ENCODE peak calls at places on chromosomes 4 and X, in five cellular contexts. U is suprapubic skin, M is prostate gland, R is vagina, K is HCT116. W is an unnamed sample.
A peak's percentile ranks its signal among the peaks of the same experiment; 100 is the strongest.

GRCh38 chr4:6608758-6609414 is 31.6 kb upstream of the MRFAP1 start:
- DNase-seq in U (no peak), M (no peak), R (no peak), K (no peak), W (no peak)

GRCh38 chr4:86054676-86055075 is 305.2 kb downstream of the MAPK10 start:
- DNase-seq in U (no peak), M (no peak), R (no peak), K (no peak), W (no peak)

GRCh38 chr4:80180743-80181142 is 16.6 kb upstream of the PRDM8 start:
- DNase-seq in U (no peak), M (no peak), R (no peak), K (no peak), W (no peak)

GRCh38 chr4:103996059-103996458 is 276.3 kb upstream of the TACR3 start:
- DNase-seq in U (no peak), M (peak; percentile 11), R (no peak), K (peak; percentile 56), W (no peak)

GRCh38 chrX:99397879-99398278 is 1012.2 kb downstream of the PCDH19 start:
- DNase-seq in U (no peak), M (no peak), R (peak; percentile 70), K (no peak), W (no peak)

GRCh38 chr4:120432451-120432850 is 365.8 kb upstream of the MAD2L1 start:
- DNase-seq in U (no peak), M (no peak), R (no peak), K (no peak), W (no peak)

GRCh38 chr4:167020410-167020809 is 213.9 kb downstream of the SPOCK3 start:
- DNase-seq in U (no peak), M (no peak), R (no peak), K (no peak), W (no peak)

GRCh38 chrX:153102436-153102835 is 30.2 kb downstream of the PNMA6A start:
- DNase-seq in U (no peak), M (no peak), R (no peak), K (no peak), W (no peak)

GRCh38 chrX:31186693-31187338 is 115.0 kb upstream of the FTHL17 start:
- DNase-seq in U (no peak), M (no peak), R (no peak), K (no peak), W (no peak)

GRCh38 chr4:139279723-139280620 is at the start of gene MGARP:
- DNase-seq in U (no peak), M (no peak), R (no peak), K (no peak), W (peak; percentile 85)

GRCh38 chrX:19775830-19776498 is 111.4 kb downstream of the SH3KBP1 start:
- DNase-seq in U (no peak), M (no peak), R (no peak), K (no peak), W (no peak)

GRCh38 chr4:91764085-91764484 is 539.7 kb upstream of the GRID2 start:
- DNase-seq in U (no peak), M (no peak), R (no peak), K (no peak), W (no peak)

GRCh38 chr4:137125011-137125410 is 407.3 kb downstream of the PCDH18 start:
- DNase-seq in U (no peak), M (no peak), R (no peak), K (peak; percentile 22), W (no peak)

GRCh38 chrX:17377047-17377692 is 2.2 kb downstream of the NHS start:
- DNase-seq in U (no peak), M (peak; percentile 32), R (no peak), K (peak; percentile 40), W (no peak)

GRCh38 chr4:108168213-108168671 is 490 bp downstream of the LEF1 start:
- DNase-seq in U (no peak), M (no peak), R (no peak), K (no peak), W (no peak)

GRCh38 chr4:103098331-103098730 is 1.3 kb downstream of the BDH2 start:
- DNase-seq in U (no peak), M (no peak), R (no peak), K (no peak), W (no peak)

GRCh38 chrX:23797371-23798128 is 14.6 kb downstream of the SAT1 start:
- DNase-seq in U (no peak), M (peak; percentile 50), R (no peak), K (no peak), W (no peak)

GRCh38 chr4:185535818-185536729 is 767 bp upstream of the PDLIM3 start:
- DNase-seq in U (no peak), M (no peak), R (no peak), K (no peak), W (no peak)

GRCh38 chr4:33739886-33740285 is 2504.4 kb downstream of the ARAP2 start:
- DNase-seq in U (no peak), M (no peak), R (no peak), K (no peak), W (no peak)

GRCh38 chrX:150156615-150157014 is 206.5 kb upstream of the MAMLD1 start:
- DNase-seq in U (no peak), M (no peak), R (peak; percentile 74), K (no peak), W (no peak)

GRCh38 chr4:173301518-173302201 is 32.5 kb downstream of the HMGB2 start:
- DNase-seq in U (no peak), M (no peak), R (no peak), K (peak; percentile 3), W (no peak)

GRCh38 chrX:153865685-153866084 is 20.3 kb downstream of the L1CAM start:
- DNase-seq in U (no peak), M (no peak), R (no peak), K (no peak), W (peak; percentile 50)

GRCh38 chrX:78514852-78515251 is 144.3 kb downstream of the RTL3 start:
- DNase-seq in U (no peak), M (no peak), R (no peak), K (no peak), W (no peak)

GRCh38 chrX:31036895-31037294 is 34.9 kb downstream of the FTHL17 start:
- DNase-seq in U (no peak), M (peak; percentile 3), R (no peak), K (peak; percentile 6), W (no peak)

GRCh38 chr4:41102360-41103092 is 111.8 kb downstream of the APBB2 start:
- DNase-seq in U (no peak), M (no peak), R (no peak), K (no peak), W (no peak)

GRCh38 chr4:70903282-70903603 is 1.1 kb downstream of the MOB1B start:
- DNase-seq in U (no peak), M (no peak), R (no peak), K (no peak), W (no peak)

DNA sequence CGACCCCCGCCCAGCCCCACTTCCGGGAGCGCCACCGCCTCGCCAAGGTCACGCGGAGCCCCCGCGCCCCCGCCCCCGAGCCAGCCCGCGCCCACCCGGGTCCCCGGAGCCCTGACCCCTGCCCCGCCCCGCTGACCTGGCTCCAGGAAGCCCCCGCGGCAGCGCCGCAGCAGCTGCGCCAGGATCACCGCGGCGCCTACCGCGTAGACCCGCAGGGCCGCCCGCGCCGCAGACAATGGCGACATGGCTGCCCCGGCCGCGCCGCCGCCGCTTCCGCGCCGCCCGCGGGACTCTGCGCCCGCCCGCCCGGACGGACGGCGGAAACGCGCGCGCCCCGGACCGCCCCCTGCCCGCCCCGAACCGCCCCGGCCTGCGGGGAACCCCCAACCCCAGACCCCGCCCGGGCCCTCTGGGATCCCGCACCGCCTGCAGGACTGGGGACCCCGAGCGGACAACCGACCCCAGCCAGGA is at the start of the genes DHRSX and ZBED1:
- DNase-seq in U (no peak), M (no peak), R (no peak), K (no peak), W (peak; percentile 93)
- TF ChIP-seq POLR2A in U (peak; percentile 44), M (peak; percentile 14), R (no peak), K (no peak), W (no peak)

GRCh38 chrX:53087378-53087777 is 5.2 kb downstream of the TSPYL2 start:
- DNase-seq in U (no peak), M (no peak), R (no peak), K (no peak), W (no peak)
- TF ChIP-seq POLR2AphosphoS5 in U (no peak), M (no peak), R (no peak), K (no peak), W (no peak)

GRCh38 chr4:48913346-48913745 is 6.8 kb upstream of the OCIAD2 start:
- DNase-seq in U (no peak), M (no peak), R (no peak), K (no peak), W (no peak)
- TF ChIP-seq POLR2A in U (no peak), M (no peak), R (no peak), K (no peak), W (no peak)

DNA sequence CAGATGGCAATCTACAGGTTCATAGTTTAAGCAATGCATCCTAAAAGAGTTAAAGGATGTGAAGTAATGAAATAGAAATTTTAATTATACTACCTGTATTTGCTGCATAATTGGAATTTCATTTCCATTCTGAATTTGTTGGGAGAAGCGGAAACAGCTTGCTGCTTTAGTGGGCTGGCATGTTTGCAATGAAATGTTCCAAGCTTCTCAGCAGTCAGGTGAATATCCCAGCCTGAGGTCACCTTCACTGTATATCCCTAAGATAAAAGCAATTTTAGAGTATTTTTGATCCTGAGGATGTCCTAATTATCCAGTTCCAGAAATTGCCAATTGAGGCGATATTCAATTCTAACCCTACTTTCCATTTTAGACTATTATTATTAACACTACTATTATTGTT is 136.1 kb upstream of the ARSJ start:
- DNase-seq in U (no peak), M (no peak), R (no peak), K (no peak), W (no peak)
- TF ChIP-seq POLR2AphosphoS5 in U (no peak), M (no peak), R (no peak), K (no peak), W (no peak)

GRCh38 chr4:121711263-121712000 is 14.7 kb upstream of the ANXA5 start:
- DNase-seq in U (peak; percentile 91), M (peak; percentile 28), R (no peak), K (peak; percentile 77), W (peak; percentile 78)
- TF ChIP-seq POLR2A in U (no peak), M (no peak), R (no peak), K (no peak), W (no peak)